ENCODE peak calls at places on chromosomes 16 and 17, in nine cellular contexts. P is Panc1, K is suprapubic skin, W is MG63, Q is mucosa of descending colon, X is astrocyte, L is cardiac muscle cell, G is adipocyte, F is PC-9. R is an unnamed sample. For H3K36me3, the result is how much of the 10 kb centered on the place peaks cover.

GRCh38 chr17:32558997-32559650 is 72.3 kb downstream of the CDK5R1 start:
- DNase-seq in W (no peak), P (no peak), K (no peak), G (no peak), L (no peak), F (no peak), X (no peak), Q (no peak), R (peak)

GRCh38 chr17:1058423-1059130 is 61.6 kb downstream of the TIMM22 start:
- DNase-seq in P (no peak), F (peak), W (peak), K (no peak), L (no peak), G (peak), X (no peak), Q (peak), R (peak)

GRCh38 chr16:29198731-29199521 is 207.6 kb downstream of the NPIPB11 start:
- DNase-seq in X (no peak), G (no peak), Q (no peak), P (no peak), K (peak), W (no peak), F (no peak), L (no peak), R (no peak)

GRCh38 chr16:62289230-62289629 is 253.0 kb upstream of the CDH8 start:
- DNase-seq in X (no peak), L (no peak), Q (no peak), W (no peak), G (no peak), K (no peak), P (no peak), F (no peak), R (no peak)

GRCh38 chr17:19502517-19502916 is 31.1 kb upstream of the SLC47A1 start:
- DNase-seq in G (no peak), F (no peak), W (no peak), K (no peak), Q (no peak), X (no peak), P (no peak), L (no peak), R (no peak)

GRCh38 chr17:80029235-80029974 is 6.3 kb downstream of the TBC1D16 start:
- DNase-seq in F (no peak), Q (peak), L (no peak), K (peak), G (peak), P (no peak), W (peak), X (peak), R (peak)

GRCh38 chr17:31404028-31404949 is 12.8 kb downstream of the RAB11FIP4 start:
- DNase-seq in K (peak), G (no peak), L (no peak), X (no peak), P (no peak), F (no peak), Q (peak), W (no peak), R (peak)

GRCh38 chr16:52383640-52384292 is 163.2 kb downstream of the TOX3 start:
- DNase-seq in Q (no peak), F (no peak), P (no peak), G (no peak), X (no peak), W (no peak), L (no peak), K (no peak), R (no peak)

DNA sequence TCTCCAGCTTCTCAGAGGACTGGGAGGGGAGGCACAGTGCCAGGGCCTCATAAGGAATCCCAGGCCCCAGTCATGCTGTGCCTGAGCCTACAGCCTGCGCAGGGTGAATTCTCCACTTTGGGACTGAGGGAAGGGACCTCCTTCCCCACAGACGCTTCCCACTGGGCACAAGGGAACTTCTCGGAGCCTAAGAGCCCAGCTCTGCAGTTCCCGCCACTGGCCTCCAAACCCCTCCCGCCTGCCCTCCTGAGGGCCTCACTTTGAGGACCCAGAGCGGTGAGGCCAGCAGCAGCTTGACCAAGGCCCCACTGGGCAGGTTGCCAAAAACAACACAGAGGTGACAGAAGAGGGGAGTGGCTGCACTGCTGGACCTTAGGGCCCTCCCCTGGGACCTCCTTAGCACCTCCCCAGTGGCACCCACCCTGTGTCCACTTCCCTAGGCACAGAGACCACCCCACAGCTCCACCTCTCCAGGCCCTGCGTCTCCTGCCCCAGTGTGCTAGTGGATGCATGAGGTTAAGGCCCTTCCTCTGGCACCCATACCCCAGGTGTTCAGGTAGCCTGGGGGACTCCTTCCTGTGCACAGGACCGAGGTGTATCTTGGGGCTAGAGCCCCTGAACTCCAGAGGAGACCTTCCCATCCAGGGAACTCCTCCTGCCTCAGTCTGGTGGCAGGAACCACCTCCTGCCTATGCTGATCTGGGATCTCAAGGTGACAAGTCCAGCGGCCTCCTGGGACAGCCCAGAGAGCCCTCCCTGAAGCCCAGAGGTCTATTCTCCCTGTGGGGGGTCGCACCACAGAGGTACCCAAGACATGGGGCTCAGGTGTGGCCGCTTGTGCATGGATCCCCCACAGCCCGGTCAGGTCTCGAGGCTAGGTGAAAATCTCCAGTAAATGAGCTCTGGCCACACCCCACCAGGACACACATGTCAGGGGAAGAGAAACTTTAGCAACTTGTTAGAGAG is 3.4 kb downstream of the CASKIN2 start:
- DNase-seq in L (peak), W (no peak), K (no peak), P (no peak), X (no peak), G (no peak), F (peak), Q (no peak), R (no peak)
- H3K4me3 ChIP-seq in L (no peak), W (no peak), K (peak), P (peak), X (no peak), G (no peak), F (no peak), Q (no peak), R (no peak)

GRCh38 chr16:84412262-84412661 is 43.9 kb downstream of the ATP2C2 start:
- DNase-seq in F (no peak), L (no peak), Q (no peak), W (no peak), G (no peak), X (no peak), K (no peak), P (no peak), R (no peak)
- H3K36me3 ChIP-seq in F (under half), L (under half), Q (under half), W (under half), G (under half), X (under half), K (under half), P (under half), R (under half)

DNA sequence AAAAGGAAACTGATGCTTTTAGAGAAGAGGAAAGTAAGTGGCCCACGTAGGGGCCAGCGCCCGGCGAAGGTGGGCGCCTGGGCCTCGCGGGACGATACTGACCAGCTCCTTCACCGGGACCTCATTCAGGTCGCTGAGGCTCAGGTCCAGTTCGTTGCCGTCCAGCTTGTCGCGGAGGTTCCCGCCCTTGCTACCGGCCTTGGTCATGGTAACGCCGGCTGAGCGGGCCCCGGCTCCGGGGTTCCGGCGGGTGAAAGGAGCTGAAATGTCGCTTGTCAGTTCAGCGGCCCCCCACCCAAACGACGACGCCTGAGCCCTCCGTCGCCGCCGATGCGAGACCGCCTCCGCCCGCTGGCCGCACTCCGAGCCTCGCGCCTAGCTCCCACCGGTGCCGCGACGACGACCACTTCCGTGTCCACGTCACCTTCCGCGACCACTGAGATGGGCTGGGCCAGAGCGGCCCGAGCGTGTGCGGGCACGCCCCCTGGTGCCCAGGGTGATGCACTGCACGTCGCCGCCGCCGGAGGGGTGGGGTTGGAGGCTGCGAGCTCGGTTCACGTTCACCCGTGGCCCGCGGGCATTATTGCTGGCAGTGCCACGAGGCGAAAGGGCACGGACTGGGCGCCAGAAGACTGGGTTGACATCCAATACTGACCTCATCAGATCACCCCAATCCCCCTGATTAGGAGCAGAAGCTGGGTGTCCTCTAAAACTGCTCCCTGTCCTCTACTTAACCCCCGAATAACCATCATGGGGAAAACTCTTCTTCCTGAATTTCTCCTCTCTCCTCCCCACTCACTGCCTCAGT is at the start of gene LRRC59:
- DNase-seq in F (peak), L (peak), Q (peak), X (peak), W (peak), P (peak), G (peak), K (peak), R (peak)
- H3K4me3 ChIP-seq in F (peak), L (peak), Q (peak), X (peak), W (peak), P (peak), G (peak), K (peak), R (peak)

GRCh38 chr16:27528294-27528693 is 21.4 kb downstream of the GTF3C1 start:
- DNase-seq in G (no peak), Q (no peak), L (no peak), X (no peak), K (no peak), P (no peak), W (no peak), F (no peak), R (no peak)

GRCh38 chr16:27529962-27530361 is 19.8 kb downstream of the GTF3C1 start:
- DNase-seq in X (peak), P (no peak), L (no peak), G (peak), Q (no peak), K (no peak), W (no peak), F (no peak), R (no peak)

GRCh38 chr16:27531186-27531585 is 18.5 kb downstream of the GTF3C1 start:
- DNase-seq in L (no peak), X (no peak), P (no peak), F (no peak), K (no peak), Q (no peak), G (no peak), W (no peak), R (no peak)

GRCh38 chr16:27522173-27522707 is 27.5 kb downstream of the GTF3C1 start:
- DNase-seq in K (no peak), Q (no peak), G (no peak), X (no peak), L (no peak), F (no peak), W (no peak), P (no peak), R (no peak)

DNA sequence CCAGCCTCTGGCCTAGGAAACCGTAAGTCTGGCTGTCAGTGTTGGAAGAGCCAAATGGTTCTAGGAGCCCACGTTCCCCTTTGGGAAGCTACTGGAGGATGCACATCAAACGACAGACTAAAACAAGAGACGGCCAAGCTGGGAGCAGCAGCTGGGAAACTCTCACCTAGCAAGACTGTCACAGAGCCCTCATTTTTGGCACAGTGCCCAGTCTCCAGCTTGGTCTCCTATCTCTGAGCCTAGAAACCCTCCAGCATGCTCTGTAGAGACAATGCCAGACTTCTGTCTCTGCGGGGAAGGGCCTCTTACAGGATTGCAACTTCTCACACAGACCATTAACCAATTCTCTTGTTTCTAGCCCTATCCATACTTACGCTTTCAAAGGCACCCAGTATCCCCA is 23.5 kb downstream of the GTF3C1 start:
- DNase-seq in P (no peak), Q (no peak), F (no peak), L (peak), W (no peak), G (no peak), X (no peak), K (no peak), R (no peak)
- H3K36me3 ChIP-seq in P (under half), Q (under half), F (under half), L (under half), W (half or more), G (half or more), X (half or more), K (half or more), R (under half)

GRCh38 chr16:4375717-4376116 is 4.1 kb downstream of the VASN start:
- DNase-seq in G (no peak), L (no peak), Q (no peak), F (peak), X (no peak), P (no peak), K (no peak), W (peak), R (no peak)

GRCh38 chr16:4378202-4378666 is 6.6 kb downstream of the VASN start:
- DNase-seq in W (no peak), Q (peak), L (no peak), P (no peak), K (peak), F (no peak), G (no peak), X (no peak), R (no peak)

GRCh38 chr16:4376820-4377572 is 5.3 kb downstream of the VASN start:
- DNase-seq in Q (no peak), F (no peak), K (peak), P (no peak), L (no peak), X (no peak), G (peak), W (no peak), R (no peak)

GRCh38 chr16:4377573-4378146 is 6.0 kb downstream of the VASN start:
- DNase-seq in Q (no peak), P (no peak), F (no peak), W (no peak), G (peak), K (peak), L (no peak), X (no peak), R (no peak)

DNA sequence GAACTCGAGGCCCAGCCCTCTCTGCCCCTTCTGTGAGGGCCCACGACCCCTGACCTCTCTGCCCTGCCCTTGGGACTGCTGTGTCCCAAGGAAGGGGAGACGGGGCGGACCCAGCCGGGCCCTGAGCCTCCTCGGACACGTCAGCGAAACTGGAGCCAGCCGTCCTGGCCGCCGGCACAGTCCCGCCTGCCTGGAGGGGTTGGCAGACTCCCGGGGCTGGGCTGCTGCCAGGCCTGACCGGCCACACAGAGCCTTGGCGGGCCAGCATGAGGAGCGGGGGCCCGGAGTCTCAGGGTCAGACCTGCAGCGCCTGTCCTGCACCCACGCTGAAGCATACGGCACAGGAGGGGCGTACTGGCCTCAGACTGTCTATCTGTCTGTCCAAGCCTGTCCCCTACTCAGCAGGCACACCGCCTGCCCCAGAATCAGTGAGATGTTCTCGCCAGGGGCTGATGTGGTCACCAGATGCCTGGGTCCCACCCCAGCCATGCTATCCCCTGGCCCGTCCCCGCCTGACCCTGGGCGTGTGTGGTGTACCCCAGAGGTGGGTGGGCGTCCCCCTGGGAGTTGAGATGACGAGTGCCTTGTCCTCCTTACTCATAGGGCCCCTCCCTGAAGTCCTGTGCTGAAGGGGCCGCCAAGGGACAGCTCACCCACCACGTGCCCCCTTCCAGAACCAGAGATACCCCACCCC is 4.6 kb downstream of the VASN start:
- DNase-seq in P (no peak), W (peak), Q (peak), G (peak), L (no peak), F (no peak), K (peak), X (peak), R (no peak)
- H3K4me3 ChIP-seq in P (peak), W (peak), Q (no peak), G (peak), L (no peak), F (no peak), K (peak), X (peak), R (no peak)

DNA sequence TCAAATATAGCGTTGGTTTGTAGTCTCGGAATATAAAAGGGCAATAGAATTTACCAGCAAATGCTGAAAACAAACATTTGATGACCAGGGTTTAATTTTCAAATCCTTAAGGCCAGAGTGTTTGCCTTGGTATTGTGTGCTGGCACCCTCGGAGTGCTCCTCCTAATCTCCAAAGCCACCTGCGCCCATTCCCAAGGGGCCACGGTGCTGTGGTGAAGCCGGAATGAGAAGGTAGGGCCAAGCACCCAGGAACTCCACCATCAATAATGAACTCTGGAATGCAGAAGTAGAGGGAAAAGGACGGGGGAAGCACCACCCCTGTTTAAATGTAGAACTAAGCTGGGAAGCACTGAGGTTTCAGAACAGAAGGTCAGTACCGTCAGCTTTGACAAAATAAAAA is 51.8 kb downstream of the COG7 start:
- DNase-seq in L (no peak), W (no peak), F (no peak), P (no peak), K (no peak), G (no peak), Q (no peak), X (no peak), R (no peak)
- H3K36me3 ChIP-seq in L (under half), W (under half), F (under half), P (under half), K (half or more), G (half or more), Q (under half), X (under half), R (under half)

DNA sequence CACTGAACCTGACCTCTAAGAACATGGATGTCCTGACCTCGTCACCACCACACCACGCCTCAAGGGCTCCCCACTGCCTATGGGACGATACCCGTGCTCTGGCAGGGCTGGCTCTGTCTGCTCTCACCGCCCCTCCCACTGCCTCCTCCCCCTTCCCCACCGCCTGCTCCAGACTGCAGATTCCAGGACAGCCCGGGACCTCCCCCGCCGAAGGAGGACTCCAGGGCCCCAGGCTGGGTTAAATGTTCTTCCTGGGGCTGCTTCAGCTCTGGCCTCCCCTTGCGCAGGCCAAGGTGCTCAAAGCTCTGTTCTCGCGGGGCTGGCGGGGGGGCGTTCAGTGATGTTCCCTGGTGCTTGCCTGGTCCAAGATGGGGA is 3.1 kb downstream of the NPW start:
- DNase-seq in Q (no peak), P (no peak), F (no peak), X (peak), W (peak), L (peak), G (no peak), K (no peak), R (peak)
- H3K4me3 ChIP-seq in Q (no peak), P (peak), F (peak), X (peak), W (no peak), L (no peak), G (peak), K (peak), R (peak)

DNA sequence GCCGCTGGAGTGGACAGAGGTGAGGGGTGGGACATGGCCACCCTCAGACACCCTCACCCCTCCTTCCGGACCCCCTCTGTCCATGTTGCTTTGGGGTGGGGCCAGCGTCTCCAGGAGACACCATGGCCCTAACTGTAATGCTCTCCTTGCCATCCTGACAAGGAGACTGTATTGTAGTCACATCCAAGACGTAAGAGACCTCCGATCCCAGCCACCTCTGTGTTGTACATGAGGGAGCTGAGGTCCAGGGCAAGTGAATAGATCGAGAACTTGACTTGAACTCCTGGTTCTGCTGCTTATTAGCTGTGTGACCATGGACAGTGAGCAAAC is 30.2 kb downstream of the POLR3E start:
- DNase-seq in P (no peak), G (no peak), F (no peak), L (no peak), W (no peak), X (no peak), K (no peak), Q (no peak), R (no peak)
- H3K36me3 ChIP-seq in P (under half), G (half or more), F (under half), L (under half), W (half or more), X (under half), K (half or more), Q (under half), R (under half)

GRCh38 chr16:57430955-57431354 is 16.2 kb downstream of the CIAPIN1 start:
- DNase-seq in K (no peak), G (no peak), X (no peak), F (no peak), W (no peak), L (no peak), P (no peak), Q (no peak), R (no peak)
- H3K4me3 ChIP-seq in K (no peak), G (no peak), X (no peak), F (no peak), W (no peak), L (no peak), P (no peak), Q (no peak), R (no peak)

GRCh38 chr16:24692854-24693253 is 36.6 kb upstream of the TNRC6A start:
- DNase-seq in K (no peak), P (no peak), G (no peak), W (no peak), F (no peak), Q (no peak), L (no peak), X (no peak), R (no peak)
- H3K36me3 ChIP-seq in K (under half), P (under half), G (under half), W (under half), F (under half), Q (under half), L (under half), X (under half), R (under half)

R was measured in mammary epithelial cell.